ENCODE peak calls at places on chromosomes 13 and 19, in nine cellular contexts. One of them, this sample, is unnamed.

GRCh38 chr19:40776966-40777794 is 867 bp upstream of the RAB4B start:
- DNase-seq in epithelial cell of esophagus: peak; percentile 90
- DNase-seq in coronary artery: peak; percentile 93
- DNase-seq in C1 segment of cervical spinal cord: no peak
- DNase-seq in dorsolateral prefrontal cortex: peak; percentile 58
- DNase-seq in hepatic stellate cell: peak; percentile 87
- DNase-seq in left cardiac atrium: peak; percentile 87
- DNase-seq in CD4-positive, alpha-beta T cell: peak; percentile 85
- DNase-seq in mesendoderm: peak; percentile 98
- DNase-seq in this sample: peak; percentile 88

GRCh38 chr13:48839171-48839570 is 136.5 kb upstream of the FNDC3A start:
- DNase-seq in coronary artery: no peak
- DNase-seq in left cardiac atrium: no peak
- DNase-seq in mesendoderm: no peak
- DNase-seq in CD4-positive, alpha-beta T cell: no peak
- DNase-seq in dorsolateral prefrontal cortex: no peak
- DNase-seq in C1 segment of cervical spinal cord: no peak
- DNase-seq in hepatic stellate cell: no peak
- DNase-seq in epithelial cell of esophagus: no peak
- DNase-seq in this sample: no peak

GRCh38 chr13:20053016-20053415 is 94.5 kb downstream of the ZMYM2 start:
- DNase-seq in left cardiac atrium: no peak
- DNase-seq in C1 segment of cervical spinal cord: no peak
- DNase-seq in epithelial cell of esophagus: no peak
- DNase-seq in mesendoderm: no peak
- DNase-seq in dorsolateral prefrontal cortex: no peak
- DNase-seq in CD4-positive, alpha-beta T cell: no peak
- DNase-seq in hepatic stellate cell: no peak
- DNase-seq in coronary artery: no peak
- DNase-seq in this sample: no peak

GRCh38 chr13:27962128-27962841 is 6.8 kb downstream of the CDX2 start:
- DNase-seq in dorsolateral prefrontal cortex: no peak
- DNase-seq in left cardiac atrium: no peak
- DNase-seq in CD4-positive, alpha-beta T cell: no peak
- DNase-seq in coronary artery: no peak
- DNase-seq in hepatic stellate cell: peak; percentile 4
- DNase-seq in mesendoderm: peak; percentile 36
- DNase-seq in C1 segment of cervical spinal cord: no peak
- DNase-seq in epithelial cell of esophagus: no peak
- DNase-seq in this sample: no peak

GRCh38 chr13:95968906-95969305 is 84.3 kb downstream of the UGGT2 start:
- DNase-seq in CD4-positive, alpha-beta T cell: no peak
- DNase-seq in coronary artery: no peak
- DNase-seq in hepatic stellate cell: no peak
- DNase-seq in mesendoderm: no peak
- DNase-seq in dorsolateral prefrontal cortex: no peak
- DNase-seq in C1 segment of cervical spinal cord: no peak
- DNase-seq in epithelial cell of esophagus: no peak
- DNase-seq in left cardiac atrium: no peak
- DNase-seq in this sample: no peak

GRCh38 chr19:5801796-5802616 is 2.9 kb upstream of the NRTN start:
- DNase-seq in dorsolateral prefrontal cortex: no peak
- DNase-seq in left cardiac atrium: peak; percentile 64
- DNase-seq in epithelial cell of esophagus: no peak
- DNase-seq in C1 segment of cervical spinal cord: no peak
- DNase-seq in hepatic stellate cell: no peak
- DNase-seq in mesendoderm: peak; percentile 88
- DNase-seq in CD4-positive, alpha-beta T cell: no peak
- DNase-seq in coronary artery: no peak
- DNase-seq in this sample: no peak

GRCh38 chr13:73401769-73402168 is 343.0 kb downstream of the KLF5 start:
- DNase-seq in hepatic stellate cell: no peak
- DNase-seq in coronary artery: no peak
- DNase-seq in epithelial cell of esophagus: no peak
- DNase-seq in mesendoderm: peak; percentile 40
- DNase-seq in dorsolateral prefrontal cortex: no peak
- DNase-seq in left cardiac atrium: no peak
- DNase-seq in CD4-positive, alpha-beta T cell: no peak
- DNase-seq in C1 segment of cervical spinal cord: no peak
- DNase-seq in this sample: no peak

GRCh38 chr13:32911506-32911905 is 104.7 kb upstream of the KL start:
- DNase-seq in coronary artery: no peak
- DNase-seq in C1 segment of cervical spinal cord: no peak
- DNase-seq in left cardiac atrium: no peak
- DNase-seq in dorsolateral prefrontal cortex: no peak
- DNase-seq in mesendoderm: peak; percentile 76
- DNase-seq in hepatic stellate cell: peak; percentile 67
- DNase-seq in epithelial cell of esophagus: peak; percentile 79
- DNase-seq in CD4-positive, alpha-beta T cell: no peak
- DNase-seq in this sample: no peak

GRCh38 chr19:38335949-38336637 is 463 bp downstream of the CATSPERG start:
- DNase-seq in epithelial cell of esophagus: peak; percentile 99
- DNase-seq in C1 segment of cervical spinal cord: peak; percentile 65
- DNase-seq in CD4-positive, alpha-beta T cell: peak; percentile 93
- DNase-seq in coronary artery: peak; percentile 98
- DNase-seq in left cardiac atrium: peak; percentile 97
- DNase-seq in dorsolateral prefrontal cortex: peak; percentile 83
- DNase-seq in mesendoderm: peak; percentile 97
- DNase-seq in hepatic stellate cell: peak; percentile 98
- DNase-seq in this sample: peak; percentile 84

GRCh38 chr19:17156947-17157302 is 58.2 kb upstream of the USE1 start:
- DNase-seq in coronary artery: no peak
- DNase-seq in left cardiac atrium: no peak
- DNase-seq in hepatic stellate cell: no peak
- DNase-seq in mesendoderm: no peak
- DNase-seq in C1 segment of cervical spinal cord: no peak
- DNase-seq in dorsolateral prefrontal cortex: no peak
- DNase-seq in CD4-positive, alpha-beta T cell: no peak
- DNase-seq in epithelial cell of esophagus: no peak
- DNase-seq in this sample: no peak

GRCh38 chr13:27442071-27442647 is 8.2 kb downstream of the MTIF3 start:
- DNase-seq in epithelial cell of esophagus: peak; percentile 19
- DNase-seq in C1 segment of cervical spinal cord: no peak
- DNase-seq in left cardiac atrium: no peak
- DNase-seq in coronary artery: no peak
- DNase-seq in mesendoderm: no peak
- DNase-seq in dorsolateral prefrontal cortex: no peak
- DNase-seq in hepatic stellate cell: no peak
- DNase-seq in CD4-positive, alpha-beta T cell: peak; percentile 22
- DNase-seq in this sample: no peak

GRCh38 chr19:17385878-17386611 is 8.0 kb downstream of the CCDC194 start:
- DNase-seq in coronary artery: no peak
- DNase-seq in mesendoderm: peak; percentile 79
- DNase-seq in hepatic stellate cell: peak; percentile 75
- DNase-seq in left cardiac atrium: peak; percentile 82
- DNase-seq in epithelial cell of esophagus: peak; percentile 51
- DNase-seq in CD4-positive, alpha-beta T cell: peak; percentile 52
- DNase-seq in dorsolateral prefrontal cortex: no peak
- DNase-seq in C1 segment of cervical spinal cord: no peak
- DNase-seq in this sample: peak; percentile 49

GRCh38 chr19:16846901-16847300 is 17.7 kb downstream of the SIN3B start:
- DNase-seq in epithelial cell of esophagus: no peak
- DNase-seq in dorsolateral prefrontal cortex: no peak
- DNase-seq in CD4-positive, alpha-beta T cell: no peak
- DNase-seq in mesendoderm: no peak
- DNase-seq in hepatic stellate cell: no peak
- DNase-seq in C1 segment of cervical spinal cord: no peak
- DNase-seq in coronary artery: no peak
- DNase-seq in left cardiac atrium: no peak
- DNase-seq in this sample: no peak

GRCh38 chr13:30757026-30757425 is 21.7 kb downstream of the ALOX5AP start:
- DNase-seq in coronary artery: peak; percentile 45
- DNase-seq in C1 segment of cervical spinal cord: no peak
- DNase-seq in CD4-positive, alpha-beta T cell: no peak
- DNase-seq in dorsolateral prefrontal cortex: no peak
- DNase-seq in left cardiac atrium: no peak
- DNase-seq in mesendoderm: peak; percentile 91
- DNase-seq in hepatic stellate cell: no peak
- DNase-seq in epithelial cell of esophagus: no peak
- DNase-seq in this sample: no peak

GRCh38 chr19:7998081-7998480 is 7.4 kb downstream of the ELAVL1 start:
- DNase-seq in CD4-positive, alpha-beta T cell: no peak
- DNase-seq in mesendoderm: no peak
- DNase-seq in epithelial cell of esophagus: no peak
- DNase-seq in dorsolateral prefrontal cortex: no peak
- DNase-seq in left cardiac atrium: no peak
- DNase-seq in C1 segment of cervical spinal cord: no peak
- DNase-seq in hepatic stellate cell: peak; percentile 20
- DNase-seq in coronary artery: no peak
- DNase-seq in this sample: no peak

GRCh38 chr19:56105090-56105701 is 15.9 kb downstream of the ZNF787 start:
- DNase-seq in mesendoderm: peak; percentile 86
- DNase-seq in dorsolateral prefrontal cortex: peak; percentile 33
- DNase-seq in left cardiac atrium: peak; percentile 74
- DNase-seq in epithelial cell of esophagus: peak; percentile 77
- DNase-seq in CD4-positive, alpha-beta T cell: peak; percentile 52
- DNase-seq in coronary artery: peak; percentile 85
- DNase-seq in C1 segment of cervical spinal cord: no peak
- DNase-seq in hepatic stellate cell: peak; percentile 34
- DNase-seq in this sample: peak; percentile 52

GRCh38 chr13:79079351-79079839 is 326.7 kb downstream of the RBM26 start:
- DNase-seq in coronary artery: no peak
- DNase-seq in epithelial cell of esophagus: peak; percentile 61
- DNase-seq in dorsolateral prefrontal cortex: no peak
- DNase-seq in C1 segment of cervical spinal cord: no peak
- DNase-seq in left cardiac atrium: no peak
- DNase-seq in mesendoderm: no peak
- DNase-seq in hepatic stellate cell: no peak
- DNase-seq in CD4-positive, alpha-beta T cell: no peak
- DNase-seq in this sample: no peak

GRCh38 chr13:76725211-76725610 is 161.0 kb downstream of the KCTD12 start:
- DNase-seq in epithelial cell of esophagus: no peak
- DNase-seq in C1 segment of cervical spinal cord: no peak
- DNase-seq in CD4-positive, alpha-beta T cell: no peak
- DNase-seq in hepatic stellate cell: no peak
- DNase-seq in dorsolateral prefrontal cortex: no peak
- DNase-seq in mesendoderm: no peak
- DNase-seq in coronary artery: no peak
- DNase-seq in left cardiac atrium: no peak
- DNase-seq in this sample: no peak

GRCh38 chr13:24865158-24865557 is 101.2 kb downstream of the RNF17 start:
- DNase-seq in mesendoderm: no peak
- DNase-seq in dorsolateral prefrontal cortex: no peak
- DNase-seq in coronary artery: no peak
- DNase-seq in left cardiac atrium: no peak
- DNase-seq in C1 segment of cervical spinal cord: no peak
- DNase-seq in CD4-positive, alpha-beta T cell: no peak
- DNase-seq in hepatic stellate cell: no peak
- DNase-seq in epithelial cell of esophagus: no peak
- DNase-seq in this sample: no peak

GRCh38 chr13:47033216-47033615 is 136.4 kb upstream of the HTR2A start:
- DNase-seq in CD4-positive, alpha-beta T cell: no peak
- DNase-seq in hepatic stellate cell: peak; percentile 3
- DNase-seq in dorsolateral prefrontal cortex: no peak
- DNase-seq in coronary artery: no peak
- DNase-seq in epithelial cell of esophagus: peak; percentile 26
- DNase-seq in mesendoderm: peak; percentile 86
- DNase-seq in C1 segment of cervical spinal cord: no peak
- DNase-seq in left cardiac atrium: no peak
- DNase-seq in this sample: no peak

GRCh38 chr19:4139614-4140236 is 13.7 kb upstream of the CREB3L3 start:
- DNase-seq in epithelial cell of esophagus: peak; percentile 72
- DNase-seq in dorsolateral prefrontal cortex: peak; percentile 78
- DNase-seq in mesendoderm: peak; percentile 79
- DNase-seq in C1 segment of cervical spinal cord: no peak
- DNase-seq in hepatic stellate cell: peak; percentile 74
- DNase-seq in left cardiac atrium: peak; percentile 68
- DNase-seq in CD4-positive, alpha-beta T cell: peak; percentile 90
- DNase-seq in coronary artery: no peak
- DNase-seq in this sample: peak; percentile 71

GRCh38 chr19:18013621-18014111 is 5.7 kb downstream of the ARRDC2 start:
- DNase-seq in mesendoderm: no peak
- DNase-seq in hepatic stellate cell: no peak
- DNase-seq in coronary artery: no peak
- DNase-seq in C1 segment of cervical spinal cord: no peak
- DNase-seq in dorsolateral prefrontal cortex: no peak
- DNase-seq in left cardiac atrium: no peak
- DNase-seq in CD4-positive, alpha-beta T cell: no peak
- DNase-seq in epithelial cell of esophagus: no peak
- DNase-seq in this sample: no peak

GRCh38 chr13:86882107-86882506 is 789.1 kb upstream of the SLITRK5 start:
- DNase-seq in CD4-positive, alpha-beta T cell: no peak
- DNase-seq in mesendoderm: peak; percentile 95
- DNase-seq in epithelial cell of esophagus: no peak
- DNase-seq in coronary artery: no peak
- DNase-seq in hepatic stellate cell: no peak
- DNase-seq in left cardiac atrium: no peak
- DNase-seq in C1 segment of cervical spinal cord: no peak
- DNase-seq in dorsolateral prefrontal cortex: no peak
- DNase-seq in this sample: no peak

GRCh38 chr19:29953352-29954247 is 11.6 kb downstream of the URI1 start:
- DNase-seq in dorsolateral prefrontal cortex: no peak
- DNase-seq in epithelial cell of esophagus: no peak
- DNase-seq in mesendoderm: no peak
- DNase-seq in hepatic stellate cell: no peak
- DNase-seq in CD4-positive, alpha-beta T cell: no peak
- DNase-seq in coronary artery: no peak
- DNase-seq in left cardiac atrium: no peak
- DNase-seq in C1 segment of cervical spinal cord: no peak
- DNase-seq in this sample: no peak

GRCh38 chr19:39307233-39307821 is 11.1 kb downstream of the IFNL1 start:
- DNase-seq in CD4-positive, alpha-beta T cell: no peak
- DNase-seq in left cardiac atrium: peak; percentile 47
- DNase-seq in coronary artery: no peak
- DNase-seq in mesendoderm: peak; percentile 62
- DNase-seq in dorsolateral prefrontal cortex: no peak
- DNase-seq in hepatic stellate cell: no peak
- DNase-seq in epithelial cell of esophagus: peak; percentile 36
- DNase-seq in C1 segment of cervical spinal cord: no peak
- DNase-seq in this sample: no peak

GRCh38 chr19:39842693-39843435 is 3.3 kb downstream of the FBL start:
- DNase-seq in C1 segment of cervical spinal cord: no peak
- DNase-seq in dorsolateral prefrontal cortex: no peak
- DNase-seq in epithelial cell of esophagus: no peak
- DNase-seq in hepatic stellate cell: no peak
- DNase-seq in CD4-positive, alpha-beta T cell: no peak
- DNase-seq in coronary artery: no peak
- DNase-seq in left cardiac atrium: no peak
- DNase-seq in mesendoderm: no peak
- DNase-seq in this sample: no peak

GRCh38 chr19:55005684-55006488 is 32.2 kb downstream of the GP6 start:
- DNase-seq in mesendoderm: peak; percentile 94
- DNase-seq in coronary artery: no peak
- DNase-seq in C1 segment of cervical spinal cord: no peak
- DNase-seq in CD4-positive, alpha-beta T cell: peak; percentile 1
- DNase-seq in hepatic stellate cell: no peak
- DNase-seq in epithelial cell of esophagus: no peak
- DNase-seq in dorsolateral prefrontal cortex: no peak
- DNase-seq in left cardiac atrium: no peak
- DNase-seq in this sample: peak; percentile 26

GRCh38 chr19:44741258-44741731 is 7.2 kb upstream of the BCL3 start:
- DNase-seq in C1 segment of cervical spinal cord: no peak
- DNase-seq in hepatic stellate cell: no peak
- DNase-seq in epithelial cell of esophagus: peak; percentile 95
- DNase-seq in CD4-positive, alpha-beta T cell: no peak
- DNase-seq in coronary artery: no peak
- DNase-seq in mesendoderm: no peak
- DNase-seq in left cardiac atrium: no peak
- DNase-seq in dorsolateral prefrontal cortex: no peak
- DNase-seq in this sample: no peak

GRCh38 chr13:27171244-27171829 is at the start of gene USP12:
- DNase-seq in CD4-positive, alpha-beta T cell: no peak
- DNase-seq in C1 segment of cervical spinal cord: no peak
- DNase-seq in mesendoderm: peak; percentile 64
- DNase-seq in hepatic stellate cell: peak; percentile 22
- DNase-seq in left cardiac atrium: peak; percentile 53
- DNase-seq in dorsolateral prefrontal cortex: no peak
- DNase-seq in epithelial cell of esophagus: no peak
- DNase-seq in coronary artery: no peak
- DNase-seq in this sample: peak; percentile 14

GRCh38 chr19:13103961-13104847 is 1.5 kb upstream of the LYL1 start:
- DNase-seq in left cardiac atrium: peak; percentile 85
- DNase-seq in coronary artery: no peak
- DNase-seq in mesendoderm: peak; percentile 33
- DNase-seq in epithelial cell of esophagus: no peak
- DNase-seq in hepatic stellate cell: peak; percentile 58
- DNase-seq in dorsolateral prefrontal cortex: no peak
- DNase-seq in CD4-positive, alpha-beta T cell: peak; percentile 59
- DNase-seq in C1 segment of cervical spinal cord: no peak
- DNase-seq in this sample: no peak

GRCh38 chr13:22114630-22115311 is 443.9 kb downstream of the FGF9 start:
- DNase-seq in coronary artery: no peak
- DNase-seq in dorsolateral prefrontal cortex: no peak
- DNase-seq in hepatic stellate cell: no peak
- DNase-seq in mesendoderm: no peak
- DNase-seq in CD4-positive, alpha-beta T cell: no peak
- DNase-seq in left cardiac atrium: no peak
- DNase-seq in epithelial cell of esophagus: no peak
- DNase-seq in C1 segment of cervical spinal cord: no peak
- DNase-seq in this sample: no peak

This sample was measured in tibial nerve.